ENCODE peak calls at places on chromosomes 16 and 17, in ten cellular contexts. O, M, Y, I, T, D, B, J, U and H are unnamed samples.

GRCh38 chr17:2562162-2562858 is 31.1 kb upstream of the PAFAH1B1 start:
- DNase-seq in O (no peak), M (no peak), Y (no peak), I (no peak), T (no peak), D (no peak), B (no peak), J (no peak), U (no peak), H (no peak)

GRCh38 chr17:41617136-41617535 is 4.6 kb upstream of the KRT16 start:
- DNase-seq in O (no peak), M (no peak), Y (no peak), I (no peak), T (no peak), D (no peak), B (no peak), J (no peak), U (no peak), H (no peak)

GRCh38 chr16:12639044-12639443 is 164.6 kb downstream of the CPPED1 start:
- DNase-seq in O (no peak), M (no peak), Y (no peak), I (no peak), T (peak), D (peak), B (no peak), J (peak), U (peak), H (no peak)

GRCh38 chr17:43367588-43368242 is 31.1 kb upstream of the ARL4D start:
- DNase-seq in O (peak), M (no peak), Y (no peak), I (peak), T (peak), D (peak), B (no peak), J (peak), U (peak), H (peak)

GRCh38 chr17:45127209-45127582 is 5.1 kb downstream of the PLCD3 start:
- DNase-seq in O (no peak), M (no peak), Y (no peak), I (no peak), T (no peak), D (no peak), B (no peak), J (no peak), U (no peak), H (no peak)

GRCh38 chr17:81552244-81553017 is at the start of gene FAAP100:
- DNase-seq in O (peak), M (peak), Y (peak), I (no peak), T (peak), D (peak), B (no peak), J (peak), U (peak), H (peak)

GRCh38 chr16:53913082-53913870 is 209.3 kb downstream of the FTO start:
- DNase-seq in O (no peak), M (no peak), Y (no peak), I (peak), T (peak), D (peak), B (no peak), J (peak), U (peak), H (no peak)

GRCh38 chr17:13510062-13510461 is 91.7 kb downstream of the HS3ST3A1 start:
- DNase-seq in O (no peak), M (no peak), Y (no peak), I (no peak), T (no peak), D (peak), B (no peak), J (peak), U (no peak), H (no peak)

GRCh38 chr16:578870-579405 is 9.2 kb downstream of the PIGQ start:
- DNase-seq in O (peak), M (peak), Y (peak), I (peak), T (no peak), D (peak), B (no peak), J (peak), U (peak), H (peak)

GRCh38 chr17:42329025-42329976 is 41.0 kb downstream of the STAT5A start:
- DNase-seq in O (no peak), M (no peak), Y (no peak), I (no peak), T (peak), D (peak), B (no peak), J (peak), U (peak), H (no peak)

GRCh38 chr17:41287050-41287449 is 11.6 kb downstream of the KRTAP9-7 start:
- DNase-seq in O (peak), M (no peak), Y (no peak), I (no peak), T (no peak), D (no peak), B (no peak), J (no peak), U (no peak), H (peak)

GRCh38 chr17:59837362-59838195 is 55.2 kb downstream of the TUBD1 start:
- DNase-seq in O (peak), M (peak), Y (no peak), I (peak), T (peak), D (peak), B (no peak), J (peak), U (peak), H (peak)

GRCh38 chr16:58661199-58661830 is 23.3 kb downstream of the SLC38A7 start:
- DNase-seq in O (peak), M (peak), Y (no peak), I (peak), T (peak), D (peak), B (no peak), J (peak), U (peak), H (peak)

GRCh38 chr17:50830298-50830697 is 5.1 kb upstream of the WFIKKN2 start:
- DNase-seq in O (no peak), M (no peak), Y (no peak), I (no peak), T (no peak), D (no peak), B (no peak), J (peak), U (no peak), H (no peak)

GRCh38 chr16:69003500-69003899 is 102.0 kb upstream of the HAS3 start:
- DNase-seq in O (no peak), M (no peak), Y (no peak), I (no peak), T (no peak), D (no peak), B (no peak), J (no peak), U (no peak), H (no peak)

GRCh38 chr17:72560303-72561247 is 439.8 kb downstream of the SOX9 start:
- DNase-seq in O (peak), M (peak), Y (no peak), I (peak), T (peak), D (peak), B (peak), J (peak), U (peak), H (peak)

GRCh38 chr16:4085405-4085970 is 30.8 kb downstream of the ADCY9 start:
- DNase-seq in O (no peak), M (no peak), Y (no peak), I (no peak), T (no peak), D (no peak), B (no peak), J (no peak), U (no peak), H (no peak)

GRCh38 chr17:5331506-5331905 is 49.4 kb downstream of the RABEP1 start:
- DNase-seq in O (no peak), M (no peak), Y (no peak), I (no peak), T (no peak), D (peak), B (no peak), J (peak), U (peak), H (no peak)

GRCh38 chr16:23132921-23133532 is 16.2 kb downstream of the USP31 start:
- DNase-seq in O (no peak), M (no peak), Y (peak), I (no peak), T (no peak), D (no peak), B (no peak), J (no peak), U (peak), H (no peak)

GRCh38 chr17:76354747-76355310 is 1.1 kb upstream of the PRPSAP1 start:
- DNase-seq in O (no peak), M (no peak), Y (no peak), I (no peak), T (no peak), D (no peak), B (no peak), J (no peak), U (no peak), H (no peak)

GRCh38 chr16:29804455-29805231 is 1.7 kb upstream of the MAZ start:
- DNase-seq in O (no peak), M (peak), Y (peak), I (no peak), T (no peak), D (no peak), B (peak), J (no peak), U (peak), H (no peak)

GRCh38 chr16:3188925-3189825 is 1.2 kb downstream of the OR1F1 start:
- DNase-seq in O (peak), M (peak), Y (no peak), I (no peak), T (peak), D (no peak), B (no peak), J (peak), U (peak), H (peak)

GRCh38 chr17:30992551-30992950 is 21.7 kb downstream of the RNF135 start:
- DNase-seq in O (no peak), M (no peak), Y (no peak), I (no peak), T (no peak), D (no peak), B (no peak), J (no peak), U (no peak), H (no peak)
- TF ChIP-seq CTCF in O (no peak), M (no peak), Y (no peak), I (no peak), T (peak), D (no peak), B (no peak), J (no peak), U (no peak), H (no peak)

GRCh38 chr17:54967621-54968258 is 714 bp downstream of the COX11 start:
- DNase-seq in O (peak), M (no peak), Y (no peak), I (no peak), T (peak), D (no peak), B (no peak), J (no peak), U (peak), H (peak)
- TF ChIP-seq CTCF in O (no peak), M (peak), Y (no peak), I (peak), T (no peak), D (peak), B (no peak), J (peak), U (no peak), H (no peak)

DNA sequence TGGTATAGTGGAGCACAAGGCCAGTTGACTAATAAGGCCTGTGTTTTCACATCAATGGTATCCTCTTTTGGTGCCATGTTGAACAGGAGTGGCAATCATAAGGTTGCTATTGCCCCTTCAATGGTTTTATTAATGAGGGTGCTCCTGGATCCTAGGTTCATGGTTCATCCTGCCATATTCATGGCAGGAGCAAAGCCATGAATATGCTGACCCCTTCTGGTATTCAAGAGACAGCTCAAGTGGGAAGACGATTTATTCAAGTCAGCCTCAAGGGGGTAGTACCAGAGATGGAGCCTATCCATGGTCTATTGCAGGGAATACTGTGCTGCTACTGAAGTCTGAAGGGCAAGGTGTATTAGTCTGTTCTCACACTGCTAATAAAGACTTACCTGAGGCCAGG is 2.6 kb downstream of the ABCA9 start:
- DNase-seq in O (no peak), M (no peak), Y (no peak), I (no peak), T (no peak), D (no peak), B (no peak), J (peak), U (no peak), H (no peak)
- TF ChIP-seq CTCF in O (no peak), M (no peak), Y (no peak), I (no peak), T (no peak), D (peak), B (no peak), J (peak), U (no peak), H (no peak)

DNA sequence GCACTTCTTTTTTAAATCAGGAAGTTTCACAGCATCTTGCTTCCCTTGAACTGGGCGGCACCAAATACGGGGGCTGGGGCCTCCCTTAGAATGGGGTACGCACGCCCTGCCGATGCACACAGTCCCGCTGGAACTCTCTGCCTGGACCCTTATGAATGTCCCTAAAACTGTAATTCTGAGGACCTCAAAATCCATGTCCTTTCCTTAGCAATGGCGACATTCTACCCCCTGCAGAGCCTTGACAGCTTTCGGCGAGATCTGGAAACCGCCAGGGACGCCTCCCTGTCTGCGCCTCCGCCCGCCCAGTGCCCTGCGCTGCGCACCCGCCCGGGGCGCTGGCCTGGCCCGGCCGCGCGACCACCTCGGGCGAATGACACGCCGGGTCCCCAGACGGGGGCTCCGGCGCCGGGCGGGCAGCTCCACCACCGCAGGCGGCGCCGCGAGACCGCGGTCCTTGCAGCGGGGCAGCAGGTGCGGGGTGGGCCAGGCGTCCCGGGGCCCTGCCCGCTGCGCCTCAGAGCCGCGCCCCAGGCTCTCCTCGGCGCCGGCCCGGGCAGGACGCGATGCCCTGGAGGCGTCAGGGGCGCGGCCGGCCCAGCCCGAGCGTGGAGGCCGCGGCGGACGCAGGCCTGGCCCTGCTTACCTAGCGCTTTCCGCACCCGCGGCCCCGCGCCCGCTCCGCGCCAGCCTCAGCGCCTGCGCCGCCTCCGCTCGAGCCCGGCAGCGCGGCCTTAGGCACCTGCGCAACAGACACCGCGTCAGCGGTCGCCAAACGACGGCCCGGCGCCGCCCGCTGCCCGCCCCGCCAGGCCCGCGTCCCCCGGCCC is 548 bp downstream of the HAGH start:
- DNase-seq in O (peak), M (peak), Y (no peak), I (no peak), T (peak), D (peak), B (no peak), J (peak), U (peak), H (peak)
- TF ChIP-seq CTCF in O (no peak), M (no peak), Y (peak), I (no peak), T (peak), D (no peak), B (no peak), J (no peak), U (no peak), H (no peak)

GRCh38 chr17:11485802-11486421 is 112.4 kb upstream of the DNAH9 start:
- DNase-seq in O (no peak), M (no peak), Y (no peak), I (no peak), T (no peak), D (no peak), B (no peak), J (no peak), U (no peak), H (no peak)

GRCh38 chr17:11485336-11485735 is 112.9 kb upstream of the DNAH9 start:
- DNase-seq in O (no peak), M (no peak), Y (no peak), I (no peak), T (no peak), D (no peak), B (no peak), J (no peak), U (no peak), H (no peak)

GRCh38 chr17:11487469-11487868 is 110.8 kb upstream of the DNAH9 start:
- DNase-seq in O (no peak), M (no peak), Y (no peak), I (no peak), T (no peak), D (no peak), B (no peak), J (no peak), U (no peak), H (no peak)

GRCh38 chr17:11488407-11488806 is 109.9 kb upstream of the DNAH9 start:
- DNase-seq in O (no peak), M (no peak), Y (no peak), I (no peak), T (no peak), D (no peak), B (no peak), J (no peak), U (no peak), H (no peak)

DNA sequence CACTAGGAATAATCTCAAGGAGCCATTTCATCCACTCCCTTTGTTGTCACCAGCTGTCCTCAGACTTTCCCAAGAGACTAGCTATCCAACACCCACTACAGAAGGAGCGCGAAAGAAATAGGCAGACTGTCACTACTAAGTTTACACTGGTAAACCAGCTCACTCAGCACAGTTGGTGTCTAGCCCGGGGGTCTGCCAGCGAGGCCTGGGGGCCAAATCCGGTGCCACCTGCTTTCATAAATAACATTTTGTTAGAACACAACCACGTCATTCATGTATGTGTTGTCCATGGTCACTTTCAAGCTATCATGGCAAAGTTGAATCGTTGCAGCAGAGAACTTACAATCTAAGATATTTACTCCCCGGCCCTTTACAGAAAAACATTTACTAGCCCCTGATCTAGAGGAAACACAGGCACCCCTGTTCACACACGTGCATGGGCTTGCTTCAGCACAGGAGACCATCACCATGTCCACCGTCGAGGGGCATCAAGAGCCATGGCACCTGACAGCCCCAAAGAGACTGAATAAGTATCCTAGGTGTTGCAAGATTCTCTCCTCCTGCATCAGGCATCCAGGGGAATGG is 111.5 kb upstream of the DNAH9 start:
- DNase-seq in O (no peak), M (no peak), Y (no peak), I (no peak), T (no peak), D (no peak), B (no peak), J (no peak), U (no peak), H (no peak)
- TF ChIP-seq CTCF in O (no peak), M (no peak), Y (no peak), I (no peak), T (no peak), D (no peak), B (no peak), J (no peak), U (no peak), H (no peak)

DNA sequence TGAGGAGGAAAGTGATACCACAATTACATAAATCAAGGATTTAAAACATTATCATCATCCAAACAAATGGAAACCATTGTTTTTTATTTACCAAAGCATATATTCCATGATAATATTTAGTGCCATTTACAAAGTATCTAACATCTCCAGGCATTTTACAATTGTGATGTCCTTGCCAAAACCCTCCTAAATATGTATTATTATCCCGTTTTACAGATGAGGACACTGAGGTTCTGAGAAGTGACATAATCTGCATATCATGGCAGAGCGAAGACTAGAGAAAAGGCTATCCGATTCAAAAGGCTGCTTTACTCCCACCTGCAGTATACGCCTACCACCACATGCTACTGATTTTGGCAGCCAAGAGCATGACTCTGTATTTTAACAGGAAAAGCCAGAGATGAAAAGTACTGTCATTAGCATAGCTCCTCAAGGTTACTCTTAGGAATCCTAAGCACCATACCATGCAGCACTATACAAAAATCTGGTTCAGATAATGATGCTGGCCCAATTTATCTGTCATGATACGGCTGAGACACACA is 301.4 kb downstream of the CA10 start:
- DNase-seq in O (no peak), M (no peak), Y (no peak), I (no peak), T (no peak), D (no peak), B (no peak), J (no peak), U (no peak), H (no peak)
- TF ChIP-seq CTCF in O (no peak), M (no peak), Y (no peak), I (no peak), T (no peak), D (no peak), B (no peak), J (no peak), U (no peak), H (no peak)

GRCh38 chr17:64009571-64010402 is 10.6 kb downstream of the ICAM2 start:
- DNase-seq in O (no peak), M (no peak), Y (no peak), I (no peak), T (peak), D (peak), B (no peak), J (peak), U (no peak), H (no peak)
- TF ChIP-seq CTCF in O (no peak), M (no peak), Y (no peak), I (no peak), T (no peak), D (no peak), B (no peak), J (no peak), U (no peak), H (no peak)

GRCh38 chr16:85675528-85675927 is 13.2 kb downstream of the GINS2 start:
- DNase-seq in O (no peak), M (no peak), Y (no peak), I (no peak), T (peak), D (peak), B (no peak), J (peak), U (peak), H (no peak)
- TF ChIP-seq CTCF in O (no peak), M (peak), Y (peak), I (peak), T (peak), D (peak), B (peak), J (peak), U (peak), H (peak)

GRCh38 chr16:70512456-70512855 is 10.9 kb downstream of the COG4 start:
- DNase-seq in O (no peak), M (no peak), Y (no peak), I (no peak), T (peak), D (peak), B (no peak), J (no peak), U (peak), H (no peak)

GRCh38 chr16:70510216-70510615 is 13.1 kb downstream of the COG4 start:
- DNase-seq in O (no peak), M (no peak), Y (no peak), I (no peak), T (no peak), D (no peak), B (no peak), J (no peak), U (no peak), H (no peak)

GRCh38 chr16:70511833-70512232 is 11.5 kb downstream of the COG4 start:
- DNase-seq in O (no peak), M (no peak), Y (no peak), I (no peak), T (no peak), D (no peak), B (no peak), J (no peak), U (no peak), H (no peak)

GRCh38 chr16:70508752-70509151 is 14.6 kb downstream of the COG4 start:
- DNase-seq in O (peak), M (no peak), Y (no peak), I (no peak), T (no peak), D (no peak), B (no peak), J (peak), U (no peak), H (no peak)
- TF ChIP-seq CTCF in O (no peak), M (no peak), Y (peak), I (no peak), T (peak), D (no peak), B (no peak), J (peak), U (no peak), H (peak)